ENCODE peak calls at places on chromosomes 6 and 20, in seven cellular contexts. One of them, this sample, is unnamed.

GRCh38 chr20:57022306-57022705 is 244.1 kb downstream of the BMP7 start:
- DNase-seq in adrenal gland: no peak
- DNase-seq in lower leg skin: no peak
- DNase-seq in prostate gland: no peak
- DNase-seq in GM12891: no peak
- DNase-seq in body of pancreas: no peak
- DNase-seq in uterus: no peak
- DNase-seq in this sample: no peak

GRCh38 chr6:151869787-151870186 is 62.3 kb downstream of the ESR1 start:
- DNase-seq in GM12891: no peak
- DNase-seq in adrenal gland: no peak
- DNase-seq in body of pancreas: no peak
- DNase-seq in uterus: no peak
- DNase-seq in lower leg skin: no peak
- DNase-seq in prostate gland: no peak
- DNase-seq in this sample: no peak

GRCh38 chr6:130018830-130019795 is 732 bp downstream of the L3MBTL3 start:
- DNase-seq in prostate gland: peak
- DNase-seq in adrenal gland: peak
- DNase-seq in uterus: peak
- DNase-seq in lower leg skin: peak
- DNase-seq in body of pancreas: peak
- DNase-seq in GM12891: peak
- DNase-seq in this sample: peak

GRCh38 chr6:10989587-10989986 is 54.5 kb downstream of the ELOVL2 start:
- DNase-seq in adrenal gland: no peak
- DNase-seq in uterus: no peak
- DNase-seq in lower leg skin: no peak
- DNase-seq in GM12891: no peak
- DNase-seq in prostate gland: no peak
- DNase-seq in body of pancreas: no peak
- DNase-seq in this sample: no peak

GRCh38 chr6:105066836-105067235 is 109.9 kb downstream of the LIN28B start:
- DNase-seq in lower leg skin: no peak
- DNase-seq in GM12891: no peak
- DNase-seq in adrenal gland: no peak
- DNase-seq in body of pancreas: no peak
- DNase-seq in prostate gland: no peak
- DNase-seq in uterus: no peak
- DNase-seq in this sample: no peak

GRCh38 chr6:85354761-85355618 is 94.9 kb upstream of the NT5E start:
- DNase-seq in GM12891: peak
- DNase-seq in prostate gland: peak
- DNase-seq in body of pancreas: peak
- DNase-seq in lower leg skin: peak
- DNase-seq in adrenal gland: peak
- DNase-seq in uterus: peak
- DNase-seq in this sample: peak

GRCh38 chr6:107320126-107320525 is 139.2 kb downstream of the PDSS2 start:
- DNase-seq in body of pancreas: no peak
- DNase-seq in GM12891: no peak
- DNase-seq in adrenal gland: no peak
- DNase-seq in prostate gland: no peak
- DNase-seq in lower leg skin: no peak
- DNase-seq in uterus: no peak
- DNase-seq in this sample: no peak

GRCh38 chr6:4732691-4733315 is 43.4 kb upstream of the CDYL start:
- DNase-seq in uterus: peak
- DNase-seq in adrenal gland: peak
- DNase-seq in prostate gland: no peak
- DNase-seq in lower leg skin: no peak
- DNase-seq in GM12891: no peak
- DNase-seq in body of pancreas: peak
- DNase-seq in this sample: peak

GRCh38 chr6:134519456-134519855 is 201.5 kb upstream of the SGK1 start:
- DNase-seq in body of pancreas: no peak
- DNase-seq in lower leg skin: no peak
- DNase-seq in prostate gland: no peak
- DNase-seq in adrenal gland: no peak
- DNase-seq in uterus: peak
- DNase-seq in GM12891: no peak
- DNase-seq in this sample: no peak

DNA sequence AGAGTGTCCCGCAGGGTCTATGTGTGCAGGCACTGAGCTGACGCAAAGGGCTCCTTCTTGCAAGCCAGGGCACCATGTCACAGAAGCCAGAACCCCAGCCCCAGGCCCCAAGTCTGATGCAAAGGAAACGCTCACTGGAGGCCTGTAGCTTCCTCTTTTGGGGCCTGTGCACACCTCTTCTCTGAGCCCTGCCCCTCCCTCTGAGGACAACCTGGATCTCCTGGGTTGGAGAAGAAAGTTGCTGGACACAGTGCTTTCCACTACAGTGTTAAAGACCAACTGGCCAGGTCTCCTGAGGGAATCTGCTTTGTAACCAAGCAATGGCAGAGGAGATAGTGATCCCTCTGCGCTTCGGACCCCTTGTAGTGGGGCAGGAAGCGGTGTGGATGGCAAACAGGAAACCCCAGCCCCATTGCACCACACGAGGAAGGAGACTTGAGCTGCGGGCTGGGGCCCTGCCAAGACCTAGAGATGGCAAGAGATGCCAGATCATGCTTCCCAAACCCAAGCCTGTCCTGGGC is 90.0 kb downstream of the PRND start:
- DNase-seq in uterus: no peak
- DNase-seq in lower leg skin: peak
- DNase-seq in adrenal gland: peak
- DNase-seq in body of pancreas: peak
- DNase-seq in GM12891: no peak
- DNase-seq in prostate gland: no peak
- DNase-seq in this sample: no peak
- TF ChIP-seq POLR2A in uterus: no peak
- TF ChIP-seq POLR2A in lower leg skin: no peak
- TF ChIP-seq POLR2A in adrenal gland: no peak
- TF ChIP-seq POLR2A in body of pancreas: no peak
- TF ChIP-seq POLR2A in GM12891: no peak
- TF ChIP-seq POLR2A in prostate gland: no peak
- TF ChIP-seq POLR2A in this sample: no peak

DNA sequence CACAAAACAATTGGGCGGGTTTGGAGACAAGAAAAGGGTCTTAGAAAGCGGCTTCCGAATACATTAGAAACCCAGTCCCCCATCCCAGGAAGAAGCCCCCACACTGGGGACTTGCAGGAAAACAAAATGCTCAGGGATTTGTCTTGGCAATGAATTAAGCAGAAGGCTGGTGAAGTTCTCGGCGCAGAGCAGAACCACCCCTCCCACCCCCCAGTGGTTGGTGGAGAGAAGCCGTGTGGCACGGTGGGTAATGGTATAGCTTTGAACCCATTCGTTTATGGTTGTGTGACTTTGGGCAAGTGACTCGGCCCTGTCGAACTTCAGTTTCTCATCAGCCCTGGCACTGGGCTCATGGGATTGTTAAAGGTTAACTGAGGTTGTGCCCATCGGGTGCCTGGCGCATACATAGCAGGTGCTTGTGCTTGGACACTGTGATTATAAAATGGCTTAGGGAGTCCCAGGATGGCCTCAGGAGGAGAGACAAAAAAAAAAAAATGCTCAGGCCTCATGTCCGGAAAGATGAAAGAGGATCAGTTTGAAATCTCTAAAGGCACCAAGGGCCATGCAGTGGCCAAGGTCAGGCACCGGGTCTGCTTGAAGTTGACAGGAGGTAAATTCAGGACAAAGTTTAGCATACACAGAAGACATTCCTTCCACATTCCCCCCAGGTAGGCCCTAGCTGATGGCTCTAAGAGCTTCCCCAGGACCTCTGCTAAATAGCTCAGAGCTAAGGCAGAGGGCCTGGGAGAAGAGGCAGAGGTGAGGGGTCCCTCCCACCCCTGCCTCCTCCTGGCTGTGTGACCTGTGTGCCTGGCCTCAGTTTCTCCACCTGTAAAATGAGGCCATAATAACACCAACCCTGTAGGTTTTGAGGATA is 120.1 kb upstream of the PTPN1 start:
- DNase-seq in uterus: no peak
- DNase-seq in GM12891: no peak
- DNase-seq in body of pancreas: peak
- DNase-seq in prostate gland: no peak
- DNase-seq in lower leg skin: no peak
- DNase-seq in adrenal gland: no peak
- DNase-seq in this sample: no peak
- TF ChIP-seq POLR2A in uterus: no peak
- TF ChIP-seq POLR2A in GM12891: no peak
- TF ChIP-seq POLR2A in body of pancreas: no peak
- TF ChIP-seq POLR2A in prostate gland: no peak
- TF ChIP-seq POLR2A in lower leg skin: no peak
- TF ChIP-seq POLR2A in adrenal gland: no peak
- TF ChIP-seq POLR2A in this sample: no peak

GRCh38 chr6:137867685-137868509 is 838 bp downstream of the TNFAIP3 start:
- DNase-seq in adrenal gland: peak
- DNase-seq in GM12891: no peak
- DNase-seq in lower leg skin: peak
- DNase-seq in prostate gland: peak
- DNase-seq in body of pancreas: peak
- DNase-seq in uterus: peak
- DNase-seq in this sample: peak

GRCh38 chr6:137868721-137869631 is 1.9 kb downstream of the TNFAIP3 start:
- DNase-seq in prostate gland: no peak
- DNase-seq in GM12891: no peak
- DNase-seq in adrenal gland: no peak
- DNase-seq in uterus: no peak
- DNase-seq in body of pancreas: no peak
- DNase-seq in lower leg skin: peak
- DNase-seq in this sample: no peak

GRCh38 chr6:137866200-137866913 is 702 bp upstream of the TNFAIP3 start:
- DNase-seq in body of pancreas: no peak
- DNase-seq in adrenal gland: peak
- DNase-seq in uterus: peak
- DNase-seq in prostate gland: no peak
- DNase-seq in GM12891: peak
- DNase-seq in lower leg skin: peak
- DNase-seq in this sample: peak

GRCh38 chr6:137864812-137865508 is 2.1 kb upstream of the TNFAIP3 start:
- DNase-seq in lower leg skin: no peak
- DNase-seq in uterus: no peak
- DNase-seq in adrenal gland: no peak
- DNase-seq in prostate gland: no peak
- DNase-seq in GM12891: no peak
- DNase-seq in body of pancreas: no peak
- DNase-seq in this sample: peak

DNA sequence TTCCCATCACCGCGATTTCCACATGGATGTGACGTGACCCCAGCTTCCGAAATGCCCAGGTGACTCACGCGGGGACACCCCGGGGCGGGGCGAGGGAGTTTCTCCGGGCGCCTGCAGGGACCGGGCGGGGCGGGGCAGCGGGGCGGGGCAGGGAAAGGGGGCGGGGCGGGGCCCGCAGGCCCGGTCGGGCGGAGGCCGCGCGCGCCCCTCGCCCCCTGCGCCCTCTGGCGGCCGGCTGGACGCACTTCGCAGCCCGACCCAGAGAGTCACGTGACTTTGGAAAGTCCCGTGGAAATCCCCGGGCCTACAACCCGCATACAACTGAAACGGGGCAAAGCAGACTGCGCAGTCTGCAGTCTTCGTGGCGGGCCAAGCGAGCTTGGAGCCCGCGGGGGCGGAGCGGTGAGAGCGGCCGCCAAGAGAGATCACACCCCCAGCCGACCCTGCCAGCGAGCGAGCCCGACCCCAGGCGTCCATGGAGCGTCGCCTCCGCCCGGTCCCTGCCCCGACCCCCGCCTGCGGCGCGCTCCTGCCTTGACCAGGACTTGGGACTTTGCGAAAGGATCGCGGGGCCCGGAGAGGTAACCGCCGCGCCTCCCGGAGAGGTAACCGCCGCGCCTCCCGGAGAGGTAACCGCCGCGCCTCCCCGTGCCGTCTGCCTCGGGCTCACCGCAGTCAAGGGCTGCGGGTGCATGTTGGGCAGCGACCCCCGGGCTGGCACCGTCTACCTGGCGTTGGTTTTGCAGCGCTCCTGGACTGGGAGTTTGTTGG is at the start of gene TNFAIP3:
- DNase-seq in adrenal gland: peak
- DNase-seq in uterus: peak
- DNase-seq in prostate gland: peak
- DNase-seq in body of pancreas: peak
- DNase-seq in lower leg skin: peak
- DNase-seq in GM12891: peak
- DNase-seq in this sample: peak
- TF ChIP-seq POLR2A in adrenal gland: peak
- TF ChIP-seq POLR2A in uterus: peak
- TF ChIP-seq POLR2A in prostate gland: peak
- TF ChIP-seq POLR2A in body of pancreas: peak
- TF ChIP-seq POLR2A in lower leg skin: no peak
- TF ChIP-seq POLR2A in GM12891: peak
- TF ChIP-seq POLR2A in this sample: no peak

DNA sequence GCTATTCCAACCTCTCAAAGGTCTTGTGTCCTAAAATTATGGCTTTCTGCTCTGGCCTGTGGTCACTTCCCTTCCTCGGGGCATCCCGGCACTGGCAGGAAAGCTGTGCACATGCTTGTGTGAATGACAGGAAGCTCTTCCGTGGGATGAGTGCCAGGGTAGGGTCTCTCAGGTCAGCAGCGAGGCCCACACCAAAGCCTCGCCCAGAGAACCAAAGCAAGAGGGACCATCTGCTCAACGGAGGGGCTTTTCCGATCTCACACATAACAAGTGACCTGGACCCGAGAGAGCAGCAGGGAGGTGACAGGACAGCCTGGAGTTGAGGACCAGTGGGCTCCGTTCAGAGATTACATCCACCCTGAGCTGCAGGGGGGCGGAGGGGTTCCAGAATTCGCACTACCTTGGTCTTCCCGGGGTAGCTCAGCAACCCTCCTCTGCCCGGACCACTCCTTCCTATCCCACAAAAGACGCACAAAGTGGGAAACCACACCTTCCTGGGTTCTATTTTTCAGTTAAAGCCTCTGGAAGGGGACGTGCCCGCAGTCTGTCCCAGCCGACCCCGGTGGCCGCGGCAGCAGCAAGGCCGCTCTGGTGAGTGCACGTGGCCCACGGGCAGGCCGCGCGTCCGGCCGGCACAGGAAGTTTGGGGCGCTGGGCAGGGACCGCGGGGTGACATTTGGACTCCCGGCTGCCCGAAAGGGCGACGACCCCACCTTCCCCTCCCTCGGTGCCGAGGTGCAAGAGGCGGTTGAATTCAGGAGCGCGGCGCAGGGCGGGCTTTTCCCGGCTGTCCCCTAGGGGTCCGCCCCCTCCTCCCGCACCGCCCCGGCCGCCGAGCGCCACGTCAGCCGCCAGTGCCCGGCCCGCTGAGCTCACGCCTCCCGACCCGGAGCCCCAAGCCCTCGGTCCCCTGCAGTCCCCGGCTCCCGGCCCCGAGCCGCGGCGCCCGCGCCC is 988 bp downstream of the TXNDC5 start:
- DNase-seq in uterus: no peak
- DNase-seq in body of pancreas: peak
- DNase-seq in lower leg skin: peak
- DNase-seq in prostate gland: peak
- DNase-seq in GM12891: peak
- DNase-seq in adrenal gland: peak
- DNase-seq in this sample: peak
- TF ChIP-seq POLR2A in uterus: no peak
- TF ChIP-seq POLR2A in body of pancreas: no peak
- TF ChIP-seq POLR2A in lower leg skin: no peak
- TF ChIP-seq POLR2A in prostate gland: no peak
- TF ChIP-seq POLR2A in GM12891: peak
- TF ChIP-seq POLR2A in adrenal gland: no peak
- TF ChIP-seq POLR2A in this sample: no peak

This sample was measured in erythroblast.